ENCODE peak calls at places on chromosomes 7 and 10, in nine cellular contexts. I, O, P, M, B, W, L, E and G are unnamed samples.

GRCh38 chr7:114759347-114760062 is 162.4 kb upstream of the MDFIC start:
- DNase-seq in I (peak), O (no peak), P (no peak), M (no peak), B (no peak), W (no peak), L (no peak), E (peak), G (no peak)

GRCh38 chr10:48608279-48608681 is 3.4 kb upstream of the ARHGAP22 start:
- DNase-seq in I (peak), O (no peak), P (peak), M (no peak), B (no peak), W (no peak), L (no peak), E (peak), G (peak)

GRCh38 chr7:11492307-11492706 is 339.7 kb downstream of the THSD7A start:
- DNase-seq in I (no peak), O (no peak), P (no peak), M (no peak), B (no peak), W (no peak), L (no peak), E (peak), G (no peak)

GRCh38 chr10:43292745-43293676 is 26.1 kb upstream of the RASGEF1A start:
- DNase-seq in I (peak), O (peak), P (peak), M (peak), B (no peak), W (peak), L (no peak), E (peak), G (no peak)

GRCh38 chr10:86592413-86592812 is 61.9 kb upstream of the OPN4 start:
- DNase-seq in I (peak), O (no peak), P (peak), M (no peak), B (no peak), W (no peak), L (no peak), E (no peak), G (no peak)

GRCh38 chr7:6641305-6642035 is 4.4 kb downstream of the ZNF316 start:
- DNase-seq in I (no peak), O (no peak), P (no peak), M (no peak), B (no peak), W (no peak), L (no peak), E (no peak), G (no peak)

GRCh38 chr10:36450385-36450784 is 675.0 kb upstream of the ANKRD30A start:
- DNase-seq in I (peak), O (no peak), P (peak), M (no peak), B (no peak), W (no peak), L (peak), E (peak), G (no peak)

GRCh38 chr7:6636741-6637543 is at the start of gene ZNF316:
- DNase-seq in I (peak), O (peak), P (peak), M (peak), B (peak), W (no peak), L (no peak), E (peak), G (no peak)

GRCh38 chr10:99461230-99461629 is 30.8 kb upstream of the GOT1 start:
- DNase-seq in I (peak), O (no peak), P (no peak), M (no peak), B (no peak), W (no peak), L (no peak), E (peak), G (no peak)

GRCh38 chr7:93574646-93575554 is at the start of gene CALCR:
- DNase-seq in I (no peak), O (peak), P (peak), M (no peak), B (no peak), W (no peak), L (no peak), E (peak), G (no peak)

GRCh38 chr7:151175047-151175792 is 7.7 kb upstream of the GBX1 start:
- DNase-seq in I (no peak), O (no peak), P (no peak), M (no peak), B (no peak), W (no peak), L (no peak), E (no peak), G (no peak)

GRCh38 chr10:129136866-129137415 is 330.1 kb upstream of the MGMT start:
- DNase-seq in I (no peak), O (no peak), P (no peak), M (no peak), B (no peak), W (no peak), L (no peak), E (no peak), G (no peak)

GRCh38 chr7:72405389-72405788 is 6.7 kb downstream of the CALN1 start:
- DNase-seq in I (peak), O (peak), P (peak), M (no peak), B (no peak), W (no peak), L (no peak), E (no peak), G (no peak)

GRCh38 chr10:114026189-114027040 is 17.3 kb upstream of the ADRB1 start:
- DNase-seq in I (peak), O (peak), P (peak), M (no peak), B (no peak), W (no peak), L (no peak), E (peak), G (no peak)
- H3K4me3 ChIP-seq in I (peak), O (no peak), P (no peak), M (no peak), B (no peak), W (no peak), L (no peak), E (no peak), G (no peak)

GRCh38 chr7:27600247-27600646 is 62.4 kb downstream of the HIBADH start:
- DNase-seq in I (no peak), O (no peak), P (no peak), M (no peak), B (no peak), W (no peak), L (no peak), E (peak), G (no peak)
- H3K4me3 ChIP-seq in I (no peak), O (no peak), P (no peak), M (no peak), B (no peak), W (no peak), L (no peak), E (no peak), G (no peak)

GRCh38 chr10:80410578-80411145 is 2.3 kb downstream of the PRXL2A start:
- DNase-seq in I (no peak), O (no peak), P (peak), M (no peak), B (no peak), W (no peak), L (no peak), E (no peak), G (no peak)
- H3K4me3 ChIP-seq in I (no peak), O (no peak), P (no peak), M (no peak), B (no peak), W (no peak), L (no peak), E (no peak), G (no peak)

GRCh38 chr7:128742206-128742605 is 3.0 kb downstream of the CALU start:
- DNase-seq in I (peak), O (no peak), P (no peak), M (no peak), B (no peak), W (no peak), L (no peak), E (peak), G (no peak)
- H3K4me3 ChIP-seq in I (peak), O (no peak), P (no peak), M (no peak), B (no peak), W (no peak), L (peak), E (no peak), G (no peak)

GRCh38 chr10:90845726-90846125 is 12.1 kb downstream of the HTR7 start:
- DNase-seq in I (no peak), O (no peak), P (no peak), M (no peak), B (no peak), W (no peak), L (no peak), E (no peak), G (no peak)

GRCh38 chr10:90846746-90847145 is 11.1 kb downstream of the HTR7 start:
- DNase-seq in I (peak), O (no peak), P (no peak), M (no peak), B (no peak), W (no peak), L (no peak), E (peak), G (no peak)

GRCh38 chr10:90842710-90843109 is 15.1 kb downstream of the HTR7 start:
- DNase-seq in I (no peak), O (no peak), P (no peak), M (no peak), B (no peak), W (no peak), L (no peak), E (peak), G (no peak)

GRCh38 chr10:90849956-90850749 is 7.7 kb downstream of the HTR7 start:
- DNase-seq in I (peak), O (no peak), P (no peak), M (no peak), B (no peak), W (no peak), L (no peak), E (peak), G (no peak)

DNA sequence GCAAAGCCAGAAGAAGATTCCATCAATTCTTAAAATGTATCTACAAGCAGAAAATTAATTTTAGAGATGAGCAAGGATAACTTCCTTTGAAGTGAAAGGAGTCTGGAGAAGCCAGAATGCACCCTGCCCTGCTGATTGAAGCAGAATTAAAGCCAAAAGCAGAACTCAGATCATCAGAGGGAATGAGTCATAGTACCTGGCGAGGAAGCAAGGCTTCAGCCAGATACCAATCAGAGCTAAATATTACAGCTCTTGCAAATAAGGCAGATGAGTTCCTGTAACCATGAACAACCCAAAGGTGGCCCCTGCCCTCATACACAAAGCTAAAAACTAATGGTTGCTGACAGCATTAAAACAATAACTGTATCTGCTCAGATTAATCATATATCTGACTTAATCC is 10.4 kb downstream of the HTR7 start:
- DNase-seq in I (peak), O (no peak), P (no peak), M (no peak), B (no peak), W (no peak), L (no peak), E (peak), G (no peak)
- H3K4me3 ChIP-seq in I (peak), O (no peak), P (no peak), M (no peak), B (no peak), W (no peak), L (no peak), E (no peak), G (no peak)